ENCODE peak calls at places on chromosomes 16 and 17, in ten cellular contexts. V is BE2C; X is kidney; G is astrocyte of the spinal cord; T is upper lobe of right lung; Z is MCF 10A; K is AG09319; N is neural crest cell; J is type B pancreatic cell; D is CD8-positive, alpha-beta T cell. L is an unnamed sample.

GRCh38 chr17:51059781-51060180 is 60.9 kb downstream of the SPAG9 start:
- DNase-seq in V (no peak), Z (no peak), N (no peak), G (peak), J (no peak), K (no peak), T (no peak), D (no peak), X (no peak), L (no peak)

GRCh38 chr17:38918916-38919315 is 6.5 kb upstream of the LASP1NB start:
- DNase-seq in N (no peak), G (no peak), X (no peak), Z (no peak), V (no peak), T (no peak), J (no peak), K (no peak), D (no peak), L (no peak)

GRCh38 chr17:73430848-73431247 is 119.0 kb upstream of the CDC42EP4 start:
- DNase-seq in N (no peak), V (no peak), G (no peak), D (no peak), J (no peak), X (peak), Z (peak), K (no peak), T (no peak), L (no peak)

GRCh38 chr17:63701477-63702222 is 1.7 kb upstream of the LIMD2 start:
- DNase-seq in J (no peak), G (no peak), K (no peak), V (no peak), X (peak), D (peak), Z (no peak), T (peak), N (no peak), L (no peak)

GRCh38 chr16:11183035-11183812 is 72.8 kb downstream of the SOCS1 start:
- DNase-seq in K (no peak), D (no peak), G (no peak), X (no peak), Z (no peak), J (no peak), N (no peak), T (no peak), V (no peak), L (no peak)

GRCh38 chr16:66304961-66305360 is 61.5 kb upstream of the CDH5 start:
- DNase-seq in V (no peak), Z (no peak), X (no peak), N (no peak), J (no peak), T (no peak), D (no peak), G (no peak), K (no peak), L (no peak)

GRCh38 chr16:84583995-84584394 is 33.9 kb downstream of the COTL1 start:
- DNase-seq in V (no peak), Z (no peak), X (no peak), T (no peak), N (no peak), J (no peak), G (no peak), K (no peak), D (no peak), L (no peak)

GRCh38 chr16:3754304-3754703 is 37.0 kb upstream of the TRAP1 start:
- DNase-seq in T (no peak), Z (no peak), G (peak), X (no peak), K (no peak), D (no peak), J (no peak), N (no peak), V (no peak), L (no peak)

GRCh38 chr16:77414752-77415231 is 20.0 kb downstream of the ADAMTS18 start:
- DNase-seq in Z (peak), G (peak), X (no peak), D (no peak), J (no peak), K (no peak), N (no peak), V (no peak), T (no peak), L (no peak)

GRCh38 chr17:32772453-32773025 is 104.4 kb downstream of the MYO1D start:
- DNase-seq in T (no peak), J (no peak), V (no peak), G (no peak), X (peak), N (no peak), K (no peak), Z (no peak), D (no peak), L (no peak)

GRCh38 chr17:40696651-40697072 is 6.9 kb downstream of the KRT24 start:
- DNase-seq in K (peak), V (no peak), D (no peak), G (no peak), Z (peak), T (no peak), J (no peak), N (no peak), X (no peak), L (no peak)

GRCh38 chr17:78387982-78388941 is 9.8 kb downstream of the PGS1 start:
- DNase-seq in T (no peak), Z (no peak), J (no peak), V (no peak), K (no peak), D (no peak), G (peak), X (no peak), N (no peak), L (no peak)

GRCh38 chr16:2056077-2056476 is 8.3 kb downstream of the TSC2 start:
- DNase-seq in N (no peak), X (no peak), D (no peak), J (no peak), V (peak), Z (no peak), G (no peak), K (no peak), T (no peak), L (peak)

DNA sequence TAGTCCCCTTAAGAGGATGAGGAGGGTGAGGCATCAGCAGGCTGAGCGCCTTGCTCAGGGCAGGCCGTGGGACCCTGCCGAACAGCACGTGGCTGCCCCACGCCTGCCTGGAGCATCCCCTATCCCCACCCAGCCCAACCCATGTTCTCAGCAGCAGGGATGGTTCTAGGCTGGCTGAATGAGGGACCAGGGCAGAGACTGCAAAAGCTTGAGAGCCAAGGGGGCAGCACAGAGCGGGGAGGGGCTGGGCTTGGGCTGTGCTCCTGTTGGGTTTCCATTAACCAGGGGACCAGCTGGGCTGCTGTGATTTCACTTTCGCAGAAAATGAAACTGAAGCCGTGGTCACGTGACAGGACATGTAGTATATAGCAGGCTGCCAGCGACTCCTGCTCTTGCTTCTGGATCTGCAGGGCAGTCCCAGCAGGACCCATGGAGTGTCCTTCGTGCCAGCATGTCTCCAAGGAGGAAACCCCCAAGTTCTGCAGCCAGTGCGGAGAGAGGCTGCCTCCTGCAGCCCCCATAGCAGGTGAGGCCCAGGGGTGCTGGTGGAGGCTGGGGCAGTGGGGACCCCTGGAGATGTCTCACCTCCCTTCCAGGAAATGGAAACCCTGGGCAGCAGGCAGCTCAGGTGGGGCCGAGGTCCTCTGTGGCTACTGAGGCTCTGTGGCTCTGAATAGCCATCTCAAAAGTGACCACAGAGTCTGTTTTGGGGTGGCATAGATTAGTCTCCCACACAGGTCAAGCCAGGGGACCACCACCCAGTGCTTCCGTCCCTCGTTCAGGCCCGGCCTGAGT is 2.8 kb downstream of the RNF213 start:
- DNase-seq in X (peak), K (peak), V (peak), T (peak), Z (no peak), N (no peak), D (peak), J (no peak), G (peak), L (peak)
- TF ChIP-seq CTCF in X (no peak), K (no peak), V (peak), T (peak), Z (no peak), N (no peak), D (no peak), J (no peak), G (peak), L (peak)

GRCh38 chr17:43994272-43995149 is 9.9 kb upstream of the NAGS start:
- DNase-seq in D (peak), N (peak), T (peak), Z (peak), X (peak), K (peak), G (peak), V (peak), J (peak), L (peak)
- TF ChIP-seq CTCF in D (peak), N (peak), T (peak), Z (peak), X (peak), K (peak), G (peak), V (peak), J (peak), L (peak)

DNA sequence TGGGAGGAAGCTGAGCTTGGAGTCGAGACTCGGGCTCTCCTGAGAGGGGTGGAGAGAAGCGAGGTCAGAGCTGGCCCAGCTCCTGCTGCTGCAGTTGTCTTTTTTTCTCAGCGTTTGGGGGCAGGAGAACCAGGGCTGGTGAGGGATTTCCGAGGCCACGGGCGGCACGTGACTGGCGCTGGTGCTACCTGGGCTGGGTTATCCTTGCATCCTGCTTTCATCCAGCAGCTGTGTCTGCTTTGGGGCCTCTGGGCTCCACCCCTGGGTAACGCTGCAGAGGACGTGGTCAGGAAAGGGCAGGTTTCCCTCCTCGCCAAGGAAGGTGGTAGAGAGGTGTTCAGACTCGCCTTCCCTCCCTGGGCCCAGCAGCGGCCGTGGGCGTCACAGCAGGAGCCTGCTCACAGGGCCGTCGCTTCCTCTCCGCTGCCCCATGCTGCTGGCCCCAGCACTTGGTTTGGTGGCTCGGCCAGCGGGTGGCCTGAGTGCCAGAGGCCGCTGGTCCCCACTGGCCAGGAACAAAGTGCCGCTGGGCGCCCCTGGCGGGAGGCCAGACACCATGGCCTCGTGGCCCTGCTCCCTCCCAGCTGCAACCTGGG is 22.5 kb downstream of the GSE1 start:
- DNase-seq in G (no peak), Z (peak), J (no peak), D (no peak), T (no peak), X (no peak), N (no peak), K (no peak), V (no peak), L (no peak)
- TF ChIP-seq CTCF in G (no peak), Z (no peak), J (no peak), D (no peak), T (no peak), X (no peak), N (no peak), K (no peak), V (no peak), L (no peak)

GRCh38 chr17:35162755-35163154 is 15.1 kb downstream of the UNC45B start:
- DNase-seq in T (no peak), J (no peak), X (no peak), N (no peak), Z (no peak), V (no peak), G (no peak), D (no peak), K (no peak), L (no peak)

GRCh38 chr17:35163886-35164285 is 16.3 kb downstream of the UNC45B start:
- DNase-seq in T (peak), X (no peak), G (no peak), N (no peak), K (no peak), Z (no peak), D (no peak), J (no peak), V (no peak), L (no peak)

GRCh38 chr17:35159926-35160325 is 12.3 kb downstream of the UNC45B start:
- DNase-seq in D (no peak), J (no peak), X (no peak), G (no peak), Z (no peak), K (no peak), T (no peak), V (no peak), N (no peak), L (no peak)

GRCh38 chr17:35161281-35161761 is 13.7 kb downstream of the UNC45B start:
- DNase-seq in J (no peak), D (peak), T (no peak), X (no peak), Z (no peak), G (no peak), V (no peak), K (no peak), N (no peak), L (no peak)

DNA sequence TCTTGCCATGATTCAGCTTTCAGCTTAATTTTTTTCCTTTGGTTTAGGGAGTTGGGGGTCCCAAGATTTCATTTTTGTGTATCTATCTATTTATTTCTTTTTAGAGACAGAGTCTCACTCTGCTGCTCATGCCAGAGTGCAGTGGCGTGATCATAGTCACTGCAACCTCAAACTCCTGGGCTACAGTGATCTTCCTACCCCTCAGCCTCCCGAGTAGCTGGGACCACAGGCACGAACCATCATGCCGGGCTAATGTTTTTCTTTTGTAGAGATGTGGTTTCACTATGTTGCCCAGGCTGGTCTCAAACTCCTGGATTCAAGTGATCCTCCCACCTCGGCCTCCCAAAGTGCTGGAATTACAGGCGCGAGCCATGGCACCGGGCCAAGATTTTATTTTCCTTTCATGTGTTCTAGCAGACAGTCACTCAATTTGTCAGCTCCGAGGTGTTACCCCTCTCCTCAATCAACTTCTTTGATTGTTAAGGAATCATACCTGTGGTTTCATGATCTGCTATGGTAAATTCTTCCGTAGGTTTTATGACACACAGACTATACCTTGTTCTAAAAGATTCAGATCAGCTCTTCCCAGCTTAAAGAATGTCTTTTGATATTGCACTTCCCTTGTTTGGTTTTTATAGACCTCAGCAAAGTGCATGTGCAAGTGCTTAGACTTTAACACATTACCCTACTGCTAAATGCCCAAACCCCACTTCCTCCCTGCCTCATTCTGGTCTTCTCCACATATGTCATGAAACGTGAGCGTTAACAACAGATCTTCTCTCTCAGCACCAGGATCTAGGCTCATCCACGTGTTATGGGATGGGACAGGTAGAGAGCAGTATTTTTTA is 13.0 kb downstream of the UNC45B start:
- DNase-seq in X (no peak), K (no peak), D (peak), V (no peak), G (no peak), Z (no peak), N (no peak), T (no peak), J (no peak), L (peak)
- TF ChIP-seq CTCF in X (no peak), K (no peak), D (no peak), V (no peak), G (no peak), Z (no peak), N (no peak), T (no peak), J (no peak), L (no peak)

GRCh38 chr16:82063456-82064082 is 28.5 kb downstream of the HSD17B2 start:
- DNase-seq in T (no peak), N (no peak), Z (peak), K (no peak), D (no peak), G (no peak), V (no peak), J (no peak), X (no peak), L (no peak)

GRCh38 chr16:82062645-82063058 is 27.6 kb downstream of the HSD17B2 start:
- DNase-seq in T (no peak), X (no peak), N (no peak), J (no peak), D (no peak), G (no peak), Z (peak), K (peak), V (no peak), L (no peak)

GRCh38 chr16:82059161-82059982 is 24.3 kb downstream of the HSD17B2 start:
- DNase-seq in D (no peak), J (no peak), X (no peak), T (no peak), N (no peak), K (no peak), Z (no peak), V (no peak), G (no peak), L (no peak)

GRCh38 chr16:82059983-82060421 is 24.9 kb downstream of the HSD17B2 start:
- DNase-seq in K (no peak), N (no peak), G (no peak), T (no peak), D (no peak), X (no peak), Z (peak), J (no peak), V (no peak), L (peak)

GRCh38 chr16:82061861-82062525 is 26.9 kb downstream of the HSD17B2 start:
- DNase-seq in T (no peak), X (no peak), J (no peak), N (no peak), K (no peak), V (no peak), G (peak), D (no peak), Z (peak), L (no peak)
- TF ChIP-seq CTCF in T (peak), X (peak), J (peak), N (peak), K (peak), V (peak), G (peak), D (no peak), Z (peak), L (peak)

DNA sequence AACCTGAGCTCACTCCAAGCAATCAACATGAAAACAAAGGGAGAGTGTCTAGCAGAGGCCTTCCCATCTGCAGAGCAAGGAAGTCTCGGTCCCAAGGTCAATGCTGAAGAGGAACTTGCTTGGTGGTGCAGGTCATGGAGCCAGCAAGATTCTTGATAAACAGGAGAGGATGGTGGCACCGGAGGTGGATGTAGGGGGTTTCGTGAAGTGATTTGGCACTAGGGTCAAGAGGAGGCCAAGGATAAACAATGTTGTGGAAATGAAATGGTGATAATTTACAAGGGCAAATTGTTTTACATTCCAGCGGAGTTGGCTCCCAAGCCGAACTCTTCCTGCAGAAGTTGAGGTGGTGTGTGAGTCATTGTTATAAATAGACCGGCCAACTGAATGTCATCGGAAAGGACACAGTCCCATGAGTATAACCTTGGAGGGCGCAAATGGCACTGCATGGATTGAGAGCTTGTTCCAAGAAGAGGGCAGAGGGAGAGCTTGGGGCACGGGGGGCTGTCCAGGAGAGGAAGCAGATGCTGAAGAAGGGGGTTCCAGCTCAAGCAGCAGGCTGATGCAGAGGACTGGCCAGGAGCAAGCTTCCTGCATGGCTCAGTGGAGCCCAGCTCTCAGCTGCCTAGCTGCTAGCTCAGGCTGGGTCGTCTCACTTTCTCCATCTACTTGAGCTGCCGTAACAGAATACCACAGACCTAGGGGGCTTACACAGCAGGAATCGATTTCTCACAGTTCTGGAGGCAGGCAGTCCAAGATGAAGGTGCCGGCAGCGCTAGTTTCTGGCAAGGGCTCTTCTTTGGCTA is 136.6 kb downstream of the COPRS start:
- DNase-seq in T (no peak), N (no peak), J (no peak), V (no peak), Z (peak), K (no peak), X (no peak), D (no peak), G (peak), L (no peak)
- TF ChIP-seq CTCF in T (no peak), N (no peak), J (no peak), V (no peak), Z (no peak), K (no peak), X (no peak), D (no peak), G (no peak), L (no peak)

GRCh38 chr17:49571283-49571682 is 4.4 kb upstream of the NXPH3 start:
- DNase-seq in G (no peak), N (no peak), J (no peak), T (no peak), K (no peak), Z (no peak), D (no peak), X (peak), V (no peak), L (no peak)

GRCh38 chr17:49571764-49572163 is 3.9 kb upstream of the NXPH3 start:
- DNase-seq in J (no peak), T (no peak), D (no peak), Z (no peak), G (no peak), V (no peak), N (no peak), X (no peak), K (no peak), L (no peak)

GRCh38 chr17:49573510-49574282 is 2.0 kb upstream of the NXPH3 start:
- DNase-seq in Z (no peak), J (no peak), N (no peak), G (no peak), V (no peak), T (peak), K (no peak), X (no peak), D (no peak), L (no peak)

GRCh38 chr17:49572806-49573420 is 2.8 kb upstream of the NXPH3 start:
- DNase-seq in Z (no peak), D (no peak), N (no peak), G (no peak), X (no peak), V (no peak), J (no peak), T (peak), K (no peak), L (no peak)

DNA sequence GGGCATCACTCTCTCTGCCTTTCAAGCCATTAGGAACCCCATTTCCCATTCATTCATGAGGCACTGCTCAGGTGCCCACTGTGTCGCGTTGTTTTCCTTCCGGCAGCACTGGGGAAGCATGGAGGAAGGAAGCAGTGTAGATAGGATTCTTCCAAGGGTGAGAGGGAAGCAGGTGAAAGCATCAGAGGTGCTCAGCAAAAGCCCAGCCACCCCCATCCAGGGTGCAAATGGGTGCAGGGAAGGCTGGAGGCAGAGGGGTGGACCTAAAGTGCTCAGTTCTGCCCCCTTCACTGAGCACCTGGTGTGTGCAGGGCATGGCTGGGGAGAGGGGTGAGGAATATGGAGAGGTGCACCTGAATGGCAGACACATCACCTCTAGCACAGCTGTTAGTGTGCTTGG is 3.4 kb upstream of the NXPH3 start:
- DNase-seq in N (no peak), K (no peak), X (no peak), D (no peak), V (no peak), J (no peak), G (no peak), Z (no peak), T (peak), L (no peak)
- TF ChIP-seq CTCF in N (no peak), K (no peak), X (no peak), D (no peak), V (no peak), J (no peak), G (no peak), Z (no peak), T (no peak), L (no peak)

L was measured in right lobe of liver.